ENCODE peak calls at places on chromosomes 4 and X, in ten cellular contexts. I, T, H, B, V, Z, E, F, P and N are unnamed samples.

GRCh38 chrX:103157511-103158316 is 57.2 kb upstream of the BEX4 start:
- DNase-seq in F (peak; percentile 70), I (peak; percentile 37), P (no peak), H (peak; percentile 24), Z (peak; percentile 74), B (peak; percentile 46), V (no peak), E (no peak), T (peak; percentile 29), N (peak; percentile 41)

GRCh38 chrX:19776753-19777152 is 110.6 kb downstream of the SH3KBP1 start:
- DNase-seq in F (no peak), B (no peak), T (no peak), P (no peak), V (no peak), I (no peak), H (no peak), Z (no peak), E (no peak), N (no peak)

GRCh38 chr4:82891728-82892466 is 944 bp upstream of the SEC31A start:
- DNase-seq in B (no peak), P (no peak), T (no peak), Z (no peak), I (peak; percentile 56), H (peak; percentile 24), F (peak; percentile 45), E (no peak), V (no peak), N (no peak)

GRCh38 chrX:34288782-34289181 is 156.7 kb upstream of the FAM47A start:
- DNase-seq in I (no peak), Z (no peak), P (no peak), T (peak; percentile 23), E (no peak), V (no peak), F (no peak), B (no peak), H (no peak), N (no peak)

GRCh38 chr4:154467886-154468285 is 23.7 kb downstream of the DCHS2 start:
- DNase-seq in Z (no peak), P (no peak), V (no peak), T (no peak), F (peak; percentile 7), H (no peak), I (peak; percentile 14), B (no peak), E (no peak), N (no peak)

GRCh38 chr4:146582864-146583263 is 55.8 kb upstream of the POU4F2 start:
- DNase-seq in H (peak; percentile 30), P (no peak), V (no peak), Z (peak; percentile 53), E (no peak), F (peak; percentile 2), I (no peak), T (no peak), B (no peak), N (no peak)

GRCh38 chr4:74793757-74794340 is 474 bp downstream of the BTC start:
- DNase-seq in F (peak; percentile 11), V (peak; percentile 81), I (no peak), H (peak; percentile 63), B (no peak), Z (peak; percentile 2), E (no peak), T (no peak), P (peak; percentile 68), N (peak; percentile 19)

GRCh38 chr4:82984459-82984858 is 26.2 kb downstream of the LIN54 start:
- DNase-seq in T (peak; percentile 81), E (no peak), F (peak; percentile 35), V (no peak), B (no peak), H (no peak), Z (peak; percentile 4), P (no peak), I (peak; percentile 63), N (no peak)

GRCh38 chr4:25843340-25844097 is 19.3 kb downstream of the SEL1L3 start:
- DNase-seq in P (no peak), I (no peak), F (peak; percentile 50), H (no peak), B (no peak), E (no peak), Z (no peak), T (no peak), V (peak; percentile 67), N (no peak)

GRCh38 chr4:51843309-51844156 is 580 bp downstream of the DCUN1D4 start:
- DNase-seq in F (peak; percentile 66), T (peak; percentile 53), V (peak; percentile 92), P (peak; percentile 76), I (peak; percentile 71), B (no peak), H (peak; percentile 78), Z (peak; percentile 29), E (peak; percentile 45), N (peak; percentile 82)

GRCh38 chrX:39439910-39440733 is 638.9 kb downstream of the MID1IP1 start:
- DNase-seq in P (no peak), I (no peak), H (no peak), B (no peak), T (no peak), F (no peak), E (no peak), V (peak; percentile 38), Z (no peak), N (no peak)

GRCh38 chrX:15749642-15750610 is 11.9 kb downstream of the CA5B start:
- DNase-seq in H (no peak), T (no peak), F (peak; percentile 52), B (no peak), Z (no peak), E (no peak), V (no peak), I (peak; percentile 44), P (no peak), N (no peak)

GRCh38 chr4:122412547-122412946 is 33.7 kb downstream of the ADAD1 start:
- DNase-seq in F (no peak), I (no peak), V (no peak), Z (no peak), T (no peak), P (no peak), E (no peak), B (no peak), H (no peak), N (peak; percentile 10)

GRCh38 chr4:54589586-54589985 is 68.2 kb upstream of the KIT start:
- DNase-seq in I (no peak), H (no peak), B (no peak), V (no peak), Z (no peak), F (no peak), P (no peak), T (no peak), E (no peak), N (no peak)
- TF ChIP-seq CTCF in I (no peak), H (no peak), B (no peak), V (no peak), Z (no peak), F (no peak), P (no peak), T (no peak), E (no peak), N (no peak)

DNA sequence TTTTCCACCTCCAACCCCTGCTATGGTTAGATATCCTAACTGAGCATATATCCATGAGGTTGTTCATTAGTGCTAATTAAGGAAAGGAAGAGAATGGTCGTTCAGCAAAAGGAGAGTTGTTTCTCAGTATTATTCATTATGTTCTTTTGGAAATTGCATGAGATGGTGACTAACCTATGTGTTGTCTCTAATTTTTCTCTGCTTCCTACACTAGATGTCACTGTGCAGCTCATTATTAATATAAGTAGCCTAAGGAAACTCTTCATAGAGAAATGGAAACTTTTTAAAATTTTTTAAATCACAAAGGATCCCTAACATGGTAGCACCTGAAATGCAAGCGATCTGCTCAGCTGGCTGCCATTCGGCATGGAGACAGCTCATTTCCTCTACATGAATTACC is 67.7 kb upstream of the FAM9A start:
- DNase-seq in B (no peak), I (peak; percentile 48), V (no peak), T (no peak), E (no peak), H (no peak), Z (peak; percentile 20), P (no peak), F (peak; percentile 23), N (no peak)
- TF ChIP-seq CTCF in B (peak; percentile 14), I (peak; percentile 48), V (no peak), T (peak; percentile 10), E (peak; percentile 35), H (no peak), Z (peak; percentile 42), P (no peak), F (no peak), N (peak; percentile 11)

GRCh38 chr4:39429476-39430310 is 23.0 kb downstream of the KLB start:
- DNase-seq in H (peak; percentile 25), F (no peak), V (no peak), I (no peak), B (no peak), T (no peak), P (no peak), E (no peak), Z (no peak), N (no peak)
- TF ChIP-seq CTCF in H (no peak), F (no peak), V (no peak), I (no peak), B (no peak), T (no peak), P (no peak), E (no peak), Z (no peak), N (no peak)

DNA sequence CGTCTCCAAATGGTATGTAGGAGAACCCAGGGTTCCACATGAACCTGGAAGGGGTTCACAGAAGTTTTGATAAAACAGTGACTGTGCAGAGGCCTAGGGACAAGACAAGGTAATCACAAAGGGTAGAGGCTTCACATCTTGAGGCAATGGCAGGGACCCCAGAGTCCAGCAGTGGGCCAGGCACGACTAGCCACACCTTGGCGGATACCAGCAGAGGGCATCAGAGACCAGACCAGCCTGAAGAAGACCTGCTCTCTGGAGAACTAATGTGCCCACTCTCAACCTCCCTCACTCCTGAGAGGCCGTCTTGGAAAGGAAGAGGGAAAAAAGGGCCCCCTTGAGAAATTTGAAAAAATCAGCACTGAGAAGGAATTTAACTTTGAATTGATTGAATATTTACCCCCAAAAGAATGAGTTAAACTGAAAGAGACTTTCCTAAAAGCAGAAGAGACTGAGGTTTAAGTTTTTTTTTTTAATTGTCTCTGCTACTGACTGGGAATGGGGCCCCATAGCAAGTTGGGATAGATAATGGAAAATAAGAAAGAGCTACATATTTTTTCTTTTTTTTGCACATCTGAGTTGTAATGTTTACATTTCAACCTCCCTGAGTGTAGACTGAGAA is 243.8 kb upstream of the JADE1 start:
- DNase-seq in T (no peak), E (no peak), V (peak; percentile 72), Z (peak; percentile 51), B (no peak), F (peak; percentile 25), I (peak; percentile 26), P (peak; percentile 29), H (peak; percentile 79), N (peak; percentile 31)
- TF ChIP-seq CTCF in T (peak; percentile 78), E (peak; percentile 30), V (peak; percentile 22), Z (peak; percentile 58), B (peak; percentile 79), F (peak; percentile 43), I (peak; percentile 55), P (no peak), H (peak; percentile 75), N (peak; percentile 56)